ENCODE peak calls at places on chromosomes 6 and 20, in four cellular contexts. N is adrenal gland, V is transverse colon, X is psoas muscle. B is an unnamed sample. For H3K9me3, the result is how much of the 10 kb centered on the place peaks cover.

GRCh38 chr6:79713701-79714322 is 82.7 kb downstream of the SH3BGRL2 start:
- DNase-seq in N (peak), V (peak), X (no peak), B (peak)

GRCh38 chr6:146358341-146359046 is 185.1 kb upstream of the RAB32 start:
- DNase-seq in N (no peak), V (no peak), X (no peak), B (no peak)

GRCh38 chr6:7697820-7698623 is 27.9 kb upstream of the BMP6 start:
- DNase-seq in N (peak), V (peak), X (no peak), B (peak)

GRCh38 chr20:34708621-34709043 is 4.5 kb downstream of the TP53INP2 start:
- DNase-seq in N (peak), V (peak), X (peak), B (peak)

GRCh38 chr6:32947552-32948465 is 5.1 kb downstream of the HLA-DMA start:
- DNase-seq in N (peak), V (peak), X (no peak), B (peak)

GRCh38 chr6:63352587-63353281 is 33.0 kb upstream of the LGSN start:
- DNase-seq in N (peak), V (peak), X (no peak), B (peak)

GRCh38 chr6:5718231-5718947 is 288.3 kb downstream of the NRN1 start:
- DNase-seq in N (no peak), V (no peak), X (no peak), B (no peak)

GRCh38 chr6:75691012-75691411 is 58.0 kb upstream of the MYO6 start:
- DNase-seq in N (no peak), V (no peak), X (no peak), B (no peak)

GRCh38 chr6:112348891-112349736 is 2.0 kb downstream of the RFPL4B start:
- DNase-seq in N (no peak), V (no peak), X (no peak), B (no peak)

GRCh38 chr6:39982720-39983119 is 48.5 kb upstream of the MOCS1 start:
- DNase-seq in N (no peak), V (no peak), X (no peak), B (no peak)

GRCh38 chr20:31604567-31605030 is 490 bp upstream of the ID1 start:
- DNase-seq in N (no peak), V (no peak), X (no peak), B (no peak)

GRCh38 chr6:13877116-13877515 is 47.6 kb upstream of the RNF182 start:
- DNase-seq in N (no peak), V (no peak), X (no peak), B (no peak)

GRCh38 chr20:62226707-62227590 is 6.9 kb upstream of the HRH3 start:
- DNase-seq in N (no peak), V (no peak), X (no peak), B (no peak)

GRCh38 chr20:19661717-19662637 is 96.1 kb upstream of the RIN2 start:
- DNase-seq in N (peak), V (peak), X (peak), B (peak)

GRCh38 chr6:43823879-43824740 is 54.1 kb downstream of the VEGFA start:
- DNase-seq in N (no peak), V (no peak), X (no peak), B (peak)

GRCh38 chr6:87714093-87714809 is 12.2 kb upstream of the AKIRIN2 start:
- DNase-seq in N (no peak), V (no peak), X (no peak), B (no peak)

GRCh38 chr6:168698923-168699322 is 257.9 kb downstream of the SMOC2 start:
- DNase-seq in N (no peak), V (no peak), X (no peak), B (no peak)

GRCh38 chr6:7691675-7692452 is 34.0 kb upstream of the BMP6 start:
- DNase-seq in N (no peak), V (peak), X (peak), B (peak)

GRCh38 chr20:59561228-59561605 is 43.1 kb upstream of the PHACTR3 start:
- DNase-seq in N (no peak), V (no peak), X (no peak), B (no peak)

GRCh38 chr6:14596410-14596809 is 478.8 kb downstream of the CD83 start:
- DNase-seq in N (peak), V (no peak), X (no peak), B (no peak)

GRCh38 chr20:62688855-62689460 is 19.7 kb upstream of the NTSR1 start:
- DNase-seq in N (no peak), V (no peak), X (no peak), B (no peak)

GRCh38 chr6:126824226-126824625 is 294.2 kb upstream of the RSPO3 start:
- DNase-seq in N (no peak), V (no peak), X (no peak), B (no peak)

GRCh38 chr20:3732327-3733118 is at the start of gene HSPA12B:
- DNase-seq in N (no peak), V (no peak), X (peak), B (no peak)

GRCh38 chr6:100823041-100823440 is 58.1 kb downstream of the ASCC3 start:
- DNase-seq in N (no peak), V (no peak), X (no peak), B (no peak)

GRCh38 chr6:42441059-42441471 is 10.7 kb downstream of the TRERF1 start:
- DNase-seq in N (peak), V (no peak), X (no peak), B (no peak)

GRCh38 chr6:143482593-143482992 is 28.9 kb downstream of the FUCA2 start:
- DNase-seq in N (no peak), V (no peak), X (no peak), B (no peak)

GRCh38 chr6:72418495-72418894 is 203.4 kb upstream of the KCNQ5 start:
- DNase-seq in N (no peak), V (no peak), X (no peak), B (no peak)

GRCh38 chr20:44087051-44087856 is 99.7 kb downstream of the JPH2 start:
- DNase-seq in N (no peak), V (no peak), X (no peak), B (no peak)

GRCh38 chr6:117911150-117911549 is 4.1 kb downstream of the SLC35F1 start:
- DNase-seq in N (no peak), V (no peak), X (no peak), B (no peak)
- H3K4me3 ChIP-seq in N (no peak), V (no peak), X (no peak), B (no peak)

DNA sequence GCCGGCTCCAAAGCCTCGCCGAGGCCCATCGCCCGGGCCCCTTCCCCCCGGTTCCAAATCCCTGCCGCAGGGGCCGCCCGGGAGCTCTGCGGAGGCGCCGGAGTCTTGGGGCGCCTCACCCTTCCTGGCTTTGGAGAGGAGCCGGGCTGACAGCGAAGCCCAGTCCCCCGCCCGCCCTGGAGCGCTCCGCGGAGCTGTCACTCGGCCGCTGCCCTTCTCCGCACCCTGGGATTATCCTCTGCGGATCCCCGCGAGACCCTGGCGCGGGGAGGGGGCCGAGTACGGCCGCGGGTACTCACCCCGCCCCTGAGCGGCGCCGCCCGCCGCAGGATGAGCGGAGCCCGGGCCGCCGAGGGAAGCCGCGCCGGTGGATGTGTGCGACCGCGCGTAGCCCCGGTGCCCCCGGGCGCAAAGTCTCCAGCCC is 343 bp downstream of the SNAP91 start:
- DNase-seq in N (no peak), V (no peak), X (no peak), B (no peak)
- H3K9me3 ChIP-seq in N (under half), V (under half), X (under half), B (under half)

GRCh38 chr20:47786763-47787107 is 1.5 kb upstream of the SULF2 start:
- DNase-seq in N (no peak), V (no peak), X (no peak), B (no peak)
- H3K4me3 ChIP-seq in N (no peak), V (peak), X (peak), B (peak)

GRCh38 chr20:56017560-56017959 is 12.2 kb upstream of the CBLN4 start:
- DNase-seq in N (no peak), V (no peak), X (no peak), B (no peak)
- H3K9me3 ChIP-seq in N (under half), V (under half), X (under half), B (under half)

GRCh38 chr20:50450961-50451752 is 59.0 kb upstream of the PTPN1 start:
- DNase-seq in N (peak), V (peak), X (peak), B (peak)
- H3K4me3 ChIP-seq in N (no peak), V (no peak), X (peak), B (no peak)

GRCh38 chr20:51388227-51388626 is 154.3 kb downstream of the NFATC2 start:
- DNase-seq in N (no peak), V (no peak), X (no peak), B (no peak)

GRCh38 chr20:51385941-51386530 is 156.5 kb downstream of the NFATC2 start:
- DNase-seq in N (peak), V (peak), X (no peak), B (no peak)

GRCh38 chr20:51387125-51387865 is 155.2 kb downstream of the NFATC2 start:
- DNase-seq in N (no peak), V (no peak), X (no peak), B (no peak)

GRCh38 chr20:51384854-51385253 is 157.7 kb downstream of the NFATC2 start:
- DNase-seq in N (no peak), V (no peak), X (no peak), B (no peak)

DNA sequence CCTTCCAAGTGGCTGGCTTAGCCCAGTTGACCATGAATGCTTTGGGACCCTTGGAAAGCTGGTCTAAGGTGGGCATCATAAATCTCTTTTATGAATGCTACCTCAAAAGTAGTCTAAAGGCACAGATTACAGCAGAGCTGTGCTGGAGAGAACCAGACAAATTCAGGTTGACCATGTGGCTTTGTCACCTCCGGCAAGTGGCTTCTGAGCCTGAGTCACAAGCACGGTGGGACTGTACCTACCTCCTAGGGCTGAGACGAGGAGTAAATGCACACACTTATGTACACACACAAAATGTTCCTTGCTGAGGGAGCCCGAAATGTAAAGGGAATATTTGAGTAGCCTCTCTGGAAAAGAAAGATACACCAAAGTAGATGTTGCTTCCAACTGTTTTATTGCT is 155.9 kb downstream of the NFATC2 start:
- DNase-seq in N (no peak), V (no peak), X (no peak), B (no peak)
- H3K9me3 ChIP-seq in N (under half), V (under half), X (under half), B (under half)

B was measured in Caco-2.